ENCODE peak calls at places on chromosomes 13 and 19, in six cellular contexts. One of them, this sample, is unnamed.

GRCh38 chr13:21971662-21972635 is 301.1 kb downstream of the FGF9 start:
- ATAC-seq in K562: no peak
- ATAC-seq in A549: no peak
- ATAC-seq in HepG2: no peak
- ATAC-seq in upper lobe of left lung: peak; percentile 63
- ATAC-seq in GM12878: no peak
- ATAC-seq in this sample: peak; percentile 71

GRCh38 chr19:40315812-40316475 is 30.8 kb upstream of the AKT2 start:
- ATAC-seq in K562: no peak
- ATAC-seq in A549: peak; percentile 19
- ATAC-seq in HepG2: no peak
- ATAC-seq in upper lobe of left lung: no peak
- ATAC-seq in GM12878: no peak
- ATAC-seq in this sample: no peak

GRCh38 chr19:50447750-50448149 is 15.1 kb downstream of the MYBPC2 start:
- ATAC-seq in K562: no peak
- ATAC-seq in A549: no peak
- ATAC-seq in HepG2: no peak
- ATAC-seq in upper lobe of left lung: no peak
- ATAC-seq in GM12878: no peak
- ATAC-seq in this sample: no peak

GRCh38 chr13:66845393-66845792 is 384.7 kb downstream of the PCDH9 start:
- ATAC-seq in K562: no peak
- ATAC-seq in A549: no peak
- ATAC-seq in HepG2: no peak
- ATAC-seq in upper lobe of left lung: peak; percentile 6
- ATAC-seq in GM12878: no peak
- ATAC-seq in this sample: no peak

GRCh38 chr13:111302045-111302722 is 18.3 kb upstream of the TEX29 start:
- ATAC-seq in K562: no peak
- ATAC-seq in A549: no peak
- ATAC-seq in HepG2: no peak
- ATAC-seq in upper lobe of left lung: no peak
- ATAC-seq in GM12878: no peak
- ATAC-seq in this sample: no peak

GRCh38 chr13:45396548-45397095 is 21.6 kb downstream of the SLC25A30 start:
- ATAC-seq in K562: no peak
- ATAC-seq in A549: no peak
- ATAC-seq in HepG2: no peak
- ATAC-seq in upper lobe of left lung: no peak
- ATAC-seq in GM12878: no peak
- ATAC-seq in this sample: no peak

GRCh38 chr13:44231786-44232516 is 141.7 kb upstream of the SERP2 start:
- ATAC-seq in K562: no peak
- ATAC-seq in A549: peak; percentile 98
- ATAC-seq in HepG2: peak; percentile 73
- ATAC-seq in upper lobe of left lung: peak; percentile 62
- ATAC-seq in GM12878: no peak
- ATAC-seq in this sample: peak; percentile 92

GRCh38 chr13:93260591-93260990 is 34.0 kb downstream of the GPC6 start:
- ATAC-seq in K562: no peak
- ATAC-seq in A549: no peak
- ATAC-seq in HepG2: no peak
- ATAC-seq in upper lobe of left lung: no peak
- ATAC-seq in GM12878: no peak
- ATAC-seq in this sample: no peak

GRCh38 chr19:35090795-35091214 is 24.8 kb upstream of the FXYD3 start:
- ATAC-seq in K562: peak; percentile 12
- ATAC-seq in A549: peak; percentile 39
- ATAC-seq in HepG2: peak; percentile 21
- ATAC-seq in upper lobe of left lung: peak; percentile 18
- ATAC-seq in GM12878: no peak
- ATAC-seq in this sample: no peak

GRCh38 chr13:44013666-44014291 is 134.1 kb downstream of the LACC1 start:
- ATAC-seq in K562: no peak
- ATAC-seq in A549: no peak
- ATAC-seq in HepG2: no peak
- ATAC-seq in upper lobe of left lung: no peak
- ATAC-seq in GM12878: no peak
- ATAC-seq in this sample: no peak

GRCh38 chr19:28500982-28501633 is 711.8 kb downstream of the UQCRFS1 start:
- ATAC-seq in K562: no peak
- ATAC-seq in A549: no peak
- ATAC-seq in HepG2: no peak
- ATAC-seq in upper lobe of left lung: no peak
- ATAC-seq in GM12878: no peak
- ATAC-seq in this sample: no peak

GRCh38 chr19:37936166-37936565 is 29.2 kb downstream of the SIPA1L3 start:
- ATAC-seq in K562: no peak
- ATAC-seq in A549: no peak
- ATAC-seq in HepG2: no peak
- ATAC-seq in upper lobe of left lung: no peak
- ATAC-seq in GM12878: no peak
- ATAC-seq in this sample: no peak

GRCh38 chr19:10102787-10103236 is 334 bp upstream of the ANGPTL6 start:
- ATAC-seq in K562: no peak
- ATAC-seq in A549: no peak
- ATAC-seq in HepG2: no peak
- ATAC-seq in upper lobe of left lung: no peak
- ATAC-seq in GM12878: peak; percentile 58
- ATAC-seq in this sample: no peak

GRCh38 chr13:39578821-39579291 is 24.1 kb downstream of the LHFPL6 start:
- ATAC-seq in K562: no peak
- ATAC-seq in A549: no peak
- ATAC-seq in HepG2: no peak
- ATAC-seq in upper lobe of left lung: no peak
- ATAC-seq in GM12878: peak; percentile 15
- ATAC-seq in this sample: no peak

GRCh38 chr13:93635687-93636086 is 409.1 kb downstream of the GPC6 start:
- ATAC-seq in K562: no peak
- ATAC-seq in A549: no peak
- ATAC-seq in HepG2: no peak
- ATAC-seq in upper lobe of left lung: peak; percentile 81
- ATAC-seq in GM12878: no peak
- ATAC-seq in this sample: peak; percentile 39

GRCh38 chr19:6414033-6414643 is 10.5 kb downstream of the KHSRP start:
- ATAC-seq in K562: peak; percentile 17
- ATAC-seq in A549: no peak
- ATAC-seq in HepG2: no peak
- ATAC-seq in upper lobe of left lung: no peak
- ATAC-seq in GM12878: no peak
- ATAC-seq in this sample: no peak

GRCh38 chr19:34241513-34242337 is 12.6 kb upstream of the GARRE1 start:
- ATAC-seq in K562: peak; percentile 96
- ATAC-seq in A549: peak; percentile 83
- ATAC-seq in HepG2: peak; percentile 97
- ATAC-seq in upper lobe of left lung: peak; percentile 66
- ATAC-seq in GM12878: peak; percentile 93
- ATAC-seq in this sample: no peak

GRCh38 chr13:39527961-39528720 is 74.9 kb downstream of the LHFPL6 start:
- ATAC-seq in K562: no peak
- ATAC-seq in A549: peak; percentile 99
- ATAC-seq in HepG2: no peak
- ATAC-seq in upper lobe of left lung: peak; percentile 79
- ATAC-seq in GM12878: no peak
- ATAC-seq in this sample: no peak

GRCh38 chr13:73141292-73141771 is 82.5 kb downstream of the KLF5 start:
- ATAC-seq in K562: no peak
- ATAC-seq in A549: no peak
- ATAC-seq in HepG2: peak; percentile 86
- ATAC-seq in upper lobe of left lung: no peak
- ATAC-seq in GM12878: no peak
- ATAC-seq in this sample: no peak

GRCh38 chr13:97659602-97660001 is 225.6 kb downstream of the RAP2A start:
- ATAC-seq in K562: no peak
- ATAC-seq in A549: no peak
- ATAC-seq in HepG2: peak; percentile 75
- ATAC-seq in upper lobe of left lung: peak; percentile 61
- ATAC-seq in GM12878: peak; percentile 46
- ATAC-seq in this sample: no peak

GRCh38 chr13:98592353-98592740 is 15.4 kb upstream of the STK24 start:
- ATAC-seq in K562: no peak
- ATAC-seq in A549: no peak
- ATAC-seq in HepG2: peak; percentile 43
- ATAC-seq in upper lobe of left lung: no peak
- ATAC-seq in GM12878: no peak
- ATAC-seq in this sample: no peak

GRCh38 chr19:53463263-53463662 is 4.3 kb upstream of the ZNF813 start:
- ATAC-seq in K562: peak; percentile 35
- ATAC-seq in A549: no peak
- ATAC-seq in HepG2: no peak
- ATAC-seq in upper lobe of left lung: no peak
- ATAC-seq in GM12878: no peak
- ATAC-seq in this sample: peak; percentile 50

GRCh38 chr19:53467138-53467502 is 413 bp upstream of the ZNF813 start:
- ATAC-seq in K562: no peak
- ATAC-seq in A549: peak; percentile 18
- ATAC-seq in HepG2: peak; percentile 66
- ATAC-seq in upper lobe of left lung: peak; percentile 44
- ATAC-seq in GM12878: peak; percentile 46
- ATAC-seq in this sample: peak; percentile 37

GRCh38 chr19:53471916-53472315 is 4.4 kb downstream of the ZNF813 start:
- ATAC-seq in K562: no peak
- ATAC-seq in A549: no peak
- ATAC-seq in HepG2: no peak
- ATAC-seq in upper lobe of left lung: no peak
- ATAC-seq in GM12878: no peak
- ATAC-seq in this sample: no peak

GRCh38 chr19:53466726-53467125 is 807 bp upstream of the ZNF813 start:
- ATAC-seq in K562: no peak
- ATAC-seq in A549: no peak
- ATAC-seq in HepG2: no peak
- ATAC-seq in upper lobe of left lung: no peak
- ATAC-seq in GM12878: no peak
- ATAC-seq in this sample: no peak

GRCh38 chr19:53467503-53468262 is at the start of gene ZNF813:
- ATAC-seq in K562: peak; percentile 99
- ATAC-seq in A549: peak; percentile 92
- ATAC-seq in HepG2: peak; percentile 92
- ATAC-seq in upper lobe of left lung: peak; percentile 99
- ATAC-seq in GM12878: peak; percentile 99
- ATAC-seq in this sample: peak; percentile 96
- TF ChIP-seq EP300 in K562: no peak
- TF ChIP-seq EP300 in A549: no peak
- TF ChIP-seq EP300 in HepG2: no peak
- TF ChIP-seq EP300 in upper lobe of left lung: no peak
- TF ChIP-seq EP300 in GM12878: no peak
- TF ChIP-seq EP300 in this sample: no peak

DNA sequence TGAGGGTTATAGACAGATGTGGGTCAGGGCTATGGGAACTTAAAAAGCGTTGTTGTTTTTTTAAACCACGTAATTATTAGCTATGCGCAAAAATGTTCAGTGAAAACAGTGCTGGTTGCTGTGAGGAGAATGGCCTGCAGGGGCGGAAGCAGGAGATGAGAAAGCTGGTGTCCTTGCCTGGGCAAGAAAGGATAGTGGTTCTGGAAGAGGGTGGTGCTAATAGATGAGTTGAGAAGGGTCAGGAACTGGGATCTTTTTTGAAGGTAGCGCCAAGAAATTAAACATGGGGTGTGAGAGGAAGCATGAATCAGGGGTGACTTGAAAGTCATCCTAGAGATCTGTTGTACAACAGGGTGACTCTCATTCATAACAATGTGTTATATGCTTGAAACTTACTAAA is 4.8 kb upstream of the SMG9 start:
- ATAC-seq in K562: peak; percentile 10
- ATAC-seq in A549: peak; percentile 57
- ATAC-seq in HepG2: peak; percentile 53
- ATAC-seq in upper lobe of left lung: no peak
- ATAC-seq in GM12878: no peak
- ATAC-seq in this sample: no peak
- H3K4me1 ChIP-seq in K562: peaks cover 34% of the 10 kb centered on the region
- H3K4me1 ChIP-seq in A549: peaks cover 57% of the 10 kb centered on the region
- H3K4me1 ChIP-seq in HepG2: peaks cover 9% of the 10 kb centered on the region
- H3K4me1 ChIP-seq in upper lobe of left lung: peaks cover 13% of the 10 kb centered on the region
- H3K4me1 ChIP-seq in GM12878: peaks cover 55% of the 10 kb centered on the region
- H3K4me1 ChIP-seq in this sample: no peaks in the 10 kb centered on the region

GRCh38 chr19:19316082-19316481 is 4.2 kb downstream of the SUGP1 start:
- ATAC-seq in K562: no peak
- ATAC-seq in A549: no peak
- ATAC-seq in HepG2: no peak
- ATAC-seq in upper lobe of left lung: no peak
- ATAC-seq in GM12878: no peak
- ATAC-seq in this sample: no peak

GRCh38 chr19:19324059-19324755 is 3.6 kb downstream of the MAU2 start:
- ATAC-seq in K562: no peak
- ATAC-seq in A549: no peak
- ATAC-seq in HepG2: no peak
- ATAC-seq in upper lobe of left lung: no peak
- ATAC-seq in GM12878: no peak
- ATAC-seq in this sample: no peak

GRCh38 chr19:19319725-19320361 is 466 bp downstream of the SUGP1 start:
- ATAC-seq in K562: peak; percentile 21
- ATAC-seq in A549: peak; percentile 14
- ATAC-seq in HepG2: peak; percentile 18
- ATAC-seq in upper lobe of left lung: peak; percentile 2
- ATAC-seq in GM12878: peak; percentile 10
- ATAC-seq in this sample: no peak

GRCh38 chr19:19321143-19321577 is 531 bp downstream of the MAU2 start:
- ATAC-seq in K562: peak; percentile 22
- ATAC-seq in A549: peak; percentile 14
- ATAC-seq in HepG2: peak; percentile 55
- ATAC-seq in upper lobe of left lung: peak; percentile 3
- ATAC-seq in GM12878: no peak
- ATAC-seq in this sample: no peak

GRCh38 chr19:19320362-19321142 is at the start of the genes MAU2 and SUGP1:
- ATAC-seq in K562: peak; percentile 96
- ATAC-seq in A549: peak; percentile 98
- ATAC-seq in HepG2: peak; percentile 95
- ATAC-seq in upper lobe of left lung: peak; percentile 99
- ATAC-seq in GM12878: peak; percentile 96
- ATAC-seq in this sample: peak; percentile 97
- TF ChIP-seq EP300 in K562: no peak
- TF ChIP-seq EP300 in A549: no peak
- TF ChIP-seq EP300 in HepG2: peak; percentile 20
- TF ChIP-seq EP300 in upper lobe of left lung: no peak
- TF ChIP-seq EP300 in GM12878: no peak
- TF ChIP-seq EP300 in this sample: no peak

GRCh38 chr13:32553720-32554119 is 15.1 kb upstream of the N4BP2L2 start:
- ATAC-seq in K562: no peak
- ATAC-seq in A549: no peak
- ATAC-seq in HepG2: no peak
- ATAC-seq in upper lobe of left lung: no peak
- ATAC-seq in GM12878: no peak
- ATAC-seq in this sample: no peak

GRCh38 chr13:32549788-32550187 is 11.2 kb upstream of the N4BP2L2 start:
- ATAC-seq in K562: peak; percentile 54
- ATAC-seq in A549: no peak
- ATAC-seq in HepG2: peak; percentile 99
- ATAC-seq in upper lobe of left lung: no peak
- ATAC-seq in GM12878: no peak
- ATAC-seq in this sample: no peak

DNA sequence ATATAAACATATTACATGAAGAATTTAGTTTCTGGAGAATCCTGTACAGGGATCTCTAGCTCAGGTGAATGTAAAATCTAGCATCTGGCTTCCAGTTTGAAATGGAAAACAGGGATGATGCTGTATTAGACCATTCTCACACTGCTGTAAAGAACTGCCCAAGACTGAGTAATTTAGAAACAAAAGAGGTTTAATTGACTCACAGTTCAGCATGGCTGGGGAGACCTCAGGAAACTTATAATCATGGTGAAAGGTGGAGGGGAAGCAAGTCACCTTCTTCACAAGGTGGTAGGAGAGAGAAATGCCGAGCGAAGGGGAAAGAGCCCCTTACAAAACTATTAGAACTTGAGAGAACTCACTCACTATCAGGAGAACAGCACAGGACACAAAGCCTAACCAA is 17.0 kb upstream of the N4BP2L2 start:
- ATAC-seq in K562: no peak
- ATAC-seq in A549: no peak
- ATAC-seq in HepG2: no peak
- ATAC-seq in upper lobe of left lung: no peak
- ATAC-seq in GM12878: no peak
- ATAC-seq in this sample: no peak
- H3K4me1 ChIP-seq in K562: no peaks in the 10 kb centered on the region
- H3K4me1 ChIP-seq in A549: no peaks in the 10 kb centered on the region
- H3K4me1 ChIP-seq in HepG2: peaks cover under 1% of the 10 kb centered on the region
- H3K4me1 ChIP-seq in upper lobe of left lung: no peaks in the 10 kb centered on the region
- H3K4me1 ChIP-seq in GM12878: peaks cover 5% of the 10 kb centered on the region
- H3K4me1 ChIP-seq in this sample: no peaks in the 10 kb centered on the region